ENCODE peak calls at places on chromosomes 5 and 9, in nine cellular contexts. G is body of pancreas, M is heart left ventricle, E is esophagus squamous epithelium, Y is lower leg skin, F is IMR-90, D is ovary, R is H54, X is HCT116. J is an unnamed sample.

GRCh38 chr5:25327173-25327572 is 682.4 kb upstream of the CDH10 start:
- DNase-seq in G (no peak), M (no peak), E (no peak), Y (no peak), F (no peak), D (no peak), R (no peak), X (no peak), J (no peak)

GRCh38 chr9:91419222-91420191 is 4.1 kb downstream of the NFIL3 start:
- DNase-seq in G (peak; percentile 48), M (peak; percentile 18), E (no peak), Y (peak; percentile 93), F (peak; percentile 97), D (peak; percentile 83), R (peak; percentile 97), X (peak; percentile 90), J (peak; percentile 74)

GRCh38 chr5:79640571-79641055 is 28.4 kb downstream of the TENT2 start:
- DNase-seq in G (no peak), M (no peak), E (no peak), Y (no peak), F (peak; percentile 19), D (no peak), R (no peak), X (no peak), J (no peak)

GRCh38 chr5:173581408-173582197 is 34.8 kb downstream of the BOD1 start:
- DNase-seq in G (peak; percentile 35), M (no peak), E (no peak), Y (no peak), F (peak; percentile 27), D (no peak), R (peak; percentile 35), X (peak; percentile 35), J (no peak)

GRCh38 chr5:28397502-28397941 is 1359.1 kb upstream of the CDH9 start:
- DNase-seq in G (no peak), M (no peak), E (no peak), Y (no peak), F (no peak), D (no peak), R (no peak), X (no peak), J (no peak)

GRCh38 chr9:93673844-93674334 is 97.5 kb downstream of the PHF2 start:
- DNase-seq in G (no peak), M (peak; percentile 4), E (no peak), Y (peak; percentile 84), F (no peak), D (no peak), R (no peak), X (no peak), J (no peak)

GRCh38 chr9:133876144-133876543 is 116.0 kb downstream of the VAV2 start:
- DNase-seq in G (no peak), M (no peak), E (no peak), Y (no peak), F (no peak), D (no peak), R (no peak), X (no peak), J (no peak)

GRCh38 chr9:92501671-92502393 is 19.5 kb upstream of the ASPN start:
- DNase-seq in G (peak; percentile 17), M (no peak), E (no peak), Y (no peak), F (peak; percentile 51), D (peak; percentile 28), R (peak; percentile 44), X (peak; percentile 52), J (peak; percentile 60)

GRCh38 chr5:108788142-108788541 is 40.4 kb downstream of the FER start:
- DNase-seq in G (no peak), M (peak; percentile 64), E (no peak), Y (no peak), F (no peak), D (no peak), R (no peak), X (no peak), J (no peak)

DNA sequence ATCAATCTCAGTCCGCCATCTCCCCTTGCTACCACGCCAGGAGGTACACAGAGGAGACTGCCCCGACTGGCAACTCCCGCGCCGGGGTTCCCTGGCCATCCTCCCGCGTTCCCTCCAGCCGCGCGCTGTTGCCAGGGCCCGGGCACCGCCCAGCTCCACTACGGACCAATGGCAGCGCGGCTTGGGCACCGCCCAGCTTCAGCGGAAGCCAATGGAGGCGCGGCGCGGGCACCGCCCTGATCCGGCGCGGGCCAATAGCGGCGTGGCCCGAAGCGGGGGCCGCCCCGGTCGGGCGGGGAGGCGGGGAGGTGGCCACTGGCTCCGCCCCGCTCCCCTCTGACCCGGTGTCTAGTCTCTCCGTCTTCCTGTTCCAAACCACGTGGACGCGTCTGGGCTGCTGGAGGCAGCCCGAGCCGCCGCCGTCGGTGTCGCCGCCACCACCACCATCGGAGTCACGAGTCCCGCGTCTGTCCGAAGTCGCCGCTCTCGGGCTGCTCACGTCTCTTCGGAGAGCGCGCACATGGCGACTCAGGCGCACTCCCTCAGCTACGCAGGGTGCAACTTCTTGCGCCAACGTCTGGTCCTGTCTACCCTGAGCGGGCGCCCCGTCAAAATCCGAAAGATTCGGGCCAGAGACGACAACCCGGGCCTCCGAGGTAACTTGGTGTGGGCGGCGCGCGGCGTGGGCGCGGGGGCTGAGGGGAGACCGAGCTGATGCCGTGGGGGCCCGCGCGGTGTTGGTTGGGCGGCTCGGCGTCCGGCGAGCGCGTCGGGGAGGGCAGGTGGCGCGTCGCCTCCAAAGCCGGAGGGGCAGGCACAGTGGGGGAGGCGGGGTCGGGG is at the start of gene RCL1:
- DNase-seq in G (peak; percentile 95), M (peak; percentile 96), E (peak; percentile 83), Y (peak; percentile 99), F (peak; percentile 92), D (peak; percentile 95), R (peak; percentile 92), X (peak; percentile 82), J (peak; percentile 98)
- TF ChIP-seq POLR2A in G (peak; percentile 92), M (peak; percentile 67), E (no peak), Y (peak; percentile 31), F (peak; percentile 81), D (peak; percentile 62), R (peak; percentile 37), X (peak; percentile 85), J (peak; percentile 85)

GRCh38 chr5:158552241-158552640 is 547.5 kb downstream of the EBF1 start:
- DNase-seq in G (no peak), M (no peak), E (no peak), Y (no peak), F (no peak), D (peak; percentile 26), R (no peak), X (no peak), J (no peak)
- TF ChIP-seq POLR2A in G (no peak), M (no peak), E (no peak), Y (no peak), F (no peak), D (no peak), R (no peak), X (no peak), J (no peak)

GRCh38 chr5:53381-54174 is 38.4 kb upstream of the PLEKHG4B start:
- DNase-seq in G (peak; percentile 60), M (no peak), E (no peak), Y (no peak), F (peak; percentile 8), D (peak; percentile 49), R (no peak), X (no peak), J (no peak)
- TF ChIP-seq POLR2A in G (no peak), M (no peak), E (no peak), Y (no peak), F (no peak), D (no peak), R (no peak), X (no peak), J (no peak)

GRCh38 chr5:142769793-142770649 is at the start of gene ARHGAP26:
- DNase-seq in G (peak; percentile 97), M (peak; percentile 99), E (peak; percentile 85), Y (peak; percentile 99), F (peak; percentile 91), D (peak; percentile 97), R (peak; percentile 90), X (peak; percentile 89), J (peak; percentile 99)
- TF ChIP-seq POLR2A in G (peak; percentile 98), M (peak; percentile 100), E (peak; percentile 99), Y (peak; percentile 82), F (peak; percentile 69), D (peak; percentile 99), R (peak; percentile 80), X (peak; percentile 60), J (peak; percentile 99)

J was measured in right lobe of liver.